ENCODE peak calls at places on chromosomes 4 and X, in nine cellular contexts. O is GM23338, X is neural progenitor cell, G is OCI-LY7, T is MM.1S, V is hepatocyte, N is PC-3, A is HCT116, E is SK-N-SH. S is an unnamed sample.
A peak's percentile ranks its signal among the peaks of the same experiment; 100 is the strongest.

GRCh38 chrX:2228466-2228865 is 272.3 kb downstream of the DHRSX start:
- DNase-seq in O (no peak), X (no peak), G (no peak), T (no peak), V (no peak), N (no peak), A (no peak), E (no peak), S (no peak)

GRCh38 chr4:160495356-160495755 is 1392.5 kb downstream of the RAPGEF2 start:
- DNase-seq in O (no peak), X (no peak), G (no peak), T (no peak), V (no peak), N (no peak), A (no peak), E (peak; percentile 17), S (no peak)

GRCh38 chr4:41339812-41340809 is 83.4 kb downstream of the UCHL1 start:
- DNase-seq in O (peak; percentile 87), X (peak; percentile 60), G (no peak), T (no peak), V (peak; percentile 77), N (peak; percentile 52), A (no peak), E (peak; percentile 70), S (peak; percentile 69)

GRCh38 chr4:80471701-80472100 is 136.2 kb downstream of the CFAP299 start:
- DNase-seq in O (peak; percentile 68), X (peak; percentile 32), G (peak; percentile 41), T (peak; percentile 63), V (peak; percentile 58), N (peak; percentile 73), A (no peak), E (no peak), S (peak; percentile 24)

GRCh38 chr4:188976644-188977115 is 837.4 kb downstream of the TRIML1 start:
- DNase-seq in O (peak; percentile 84), X (peak; percentile 87), G (no peak), T (peak; percentile 68), V (peak; percentile 57), N (peak; percentile 50), A (no peak), E (no peak), S (peak; percentile 27)

GRCh38 chrX:131366387-131366786 is 77.3 kb upstream of the IGSF1 start:
- DNase-seq in O (peak; percentile 37), X (no peak), G (no peak), T (peak; percentile 61), V (peak; percentile 20), N (peak; percentile 14), A (no peak), E (no peak), S (no peak)

GRCh38 chr4:120009731-120010130 is 56.9 kb downstream of the MAD2L1 start:
- DNase-seq in O (no peak), X (no peak), G (no peak), T (no peak), V (peak; percentile 15), N (peak; percentile 86), A (no peak), E (no peak), S (peak; percentile 94)

GRCh38 chr4:46277165-46277951 is 112.6 kb downstream of the GABRA2 start:
- DNase-seq in O (no peak), X (no peak), G (no peak), T (no peak), V (no peak), N (no peak), A (no peak), E (no peak), S (no peak)

GRCh38 chr4:68002906-68003305 is 39.6 kb upstream of the TMPRSS11A start:
- DNase-seq in O (no peak), X (no peak), G (no peak), T (peak; percentile 19), V (no peak), N (no peak), A (no peak), E (no peak), S (no peak)

GRCh38 chr4:55445921-55446577 is 50.3 kb downstream of the TMEM165 start:
- DNase-seq in O (no peak), X (no peak), G (no peak), T (no peak), V (no peak), N (peak; percentile 43), A (no peak), E (no peak), S (peak; percentile 89)

DNA sequence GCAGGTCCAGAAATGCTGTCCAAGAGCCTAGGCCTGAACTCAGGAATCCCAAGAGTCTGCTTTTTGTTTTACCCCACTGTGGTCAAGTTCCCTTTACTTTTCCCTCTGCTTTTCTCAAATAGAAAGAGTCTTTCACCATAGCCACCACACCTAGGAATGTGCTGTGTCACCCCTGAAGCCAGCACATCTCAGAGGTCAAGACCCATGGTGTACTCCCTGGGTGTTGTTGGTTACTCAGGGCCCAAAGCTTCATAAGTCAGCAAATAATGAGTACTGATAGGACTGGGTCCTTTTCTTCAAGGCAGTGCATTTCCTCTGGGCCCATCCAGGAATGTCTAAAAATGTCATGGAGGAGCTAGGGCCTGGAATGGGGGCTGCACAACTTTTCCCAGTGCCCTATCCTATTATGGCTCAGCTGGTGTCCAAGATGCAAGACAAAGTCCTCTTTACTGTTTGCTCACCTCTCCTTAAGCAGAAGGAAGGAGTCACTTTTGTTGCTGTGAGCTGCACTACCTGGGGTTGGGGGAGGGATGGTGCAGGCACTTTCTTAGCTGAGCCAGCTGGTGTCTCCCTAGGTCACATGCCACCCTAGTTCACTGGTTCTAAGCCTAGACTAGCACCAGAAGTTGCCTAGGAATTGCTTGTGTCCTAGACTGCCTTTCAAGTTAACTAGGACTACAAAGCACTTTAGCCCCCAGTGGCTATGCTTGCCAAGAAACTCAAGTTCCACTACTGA is 62.4 kb upstream of the RXFP1 start:
- DNase-seq in O (peak; percentile 8), X (no peak), G (no peak), T (no peak), V (no peak), N (no peak), A (no peak), E (no peak), S (peak; percentile 49)
- TF ChIP-seq EZH2phosphoT487 in O (no peak), X (no peak), G (no peak), T (no peak), V (no peak), N (no peak), A (no peak), E (no peak), S (no peak)

GRCh38 chrX:47384502-47384901 is 14.1 kb downstream of the ZNF157 start:
- DNase-seq in O (peak; percentile 85), X (peak; percentile 87), G (peak; percentile 81), T (peak; percentile 69), V (peak; percentile 78), N (peak; percentile 85), A (peak; percentile 61), E (peak; percentile 54), S (peak; percentile 65)
- TF ChIP-seq EZH2phosphoT487 in O (no peak), X (no peak), G (no peak), T (no peak), V (no peak), N (no peak), A (no peak), E (no peak), S (no peak)

GRCh38 chr4:181662383-181662782 is 580.8 kb upstream of the TENM3 start:
- DNase-seq in O (no peak), X (no peak), G (no peak), T (no peak), V (no peak), N (no peak), A (no peak), E (no peak), S (no peak)
- TF ChIP-seq EZH2phosphoT487 in O (no peak), X (no peak), G (no peak), T (no peak), V (no peak), N (no peak), A (no peak), E (no peak), S (no peak)

DNA sequence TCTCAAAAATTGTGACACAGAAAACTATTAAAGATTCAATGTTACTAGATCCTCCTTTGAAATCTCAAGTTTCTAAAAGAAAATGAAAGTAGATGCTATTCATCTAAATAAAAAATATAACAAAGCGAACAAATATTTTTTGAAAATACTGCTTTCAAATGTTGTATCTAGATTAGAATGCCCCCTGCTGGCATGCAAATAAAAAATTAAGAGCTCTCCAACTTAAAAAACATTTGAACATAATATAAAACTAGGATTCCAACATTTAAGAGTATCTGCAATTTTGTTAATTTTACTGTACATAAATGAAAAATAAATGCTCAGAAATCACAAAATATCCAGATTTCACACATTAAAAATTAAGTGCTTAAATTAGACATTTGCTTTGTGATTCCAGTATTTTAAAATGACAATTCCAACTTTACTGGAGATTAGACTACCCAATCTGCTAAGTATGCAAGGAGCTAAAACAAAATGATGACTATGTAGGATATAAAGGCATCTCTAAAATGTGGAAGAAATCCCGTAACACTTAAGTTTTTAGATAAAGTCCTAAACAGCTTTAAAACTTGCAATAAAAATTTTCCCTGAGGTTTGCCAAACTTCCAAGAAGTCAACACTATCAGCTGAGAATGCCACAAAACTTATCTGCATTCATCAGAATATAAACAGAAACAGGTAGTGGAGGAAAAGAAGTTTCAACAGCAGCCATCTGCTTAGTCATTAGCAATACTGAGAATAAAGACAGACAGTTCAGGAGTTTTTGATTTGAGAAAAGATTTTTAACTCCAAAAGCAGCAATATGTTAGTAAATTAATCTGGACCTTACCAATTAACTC is 32.6 kb downstream of the DHX15 start:
- DNase-seq in O (no peak), X (no peak), G (no peak), T (no peak), V (peak; percentile 6), N (no peak), A (peak; percentile 2), E (no peak), S (peak; percentile 55)
- TF ChIP-seq EZH2phosphoT487 in O (no peak), X (no peak), G (no peak), T (no peak), V (no peak), N (no peak), A (no peak), E (no peak), S (no peak)

S was measured in GM23248.